ENCODE peak calls at places on chromosomes 3 and 15, in four cellular contexts. C is GM23248, P is HCT116, G is heart right ventricle. W is an unnamed sample.

GRCh38 chr3:76864375-76864774 is 175.5 kb upstream of the ROBO2 start:
- DNase-seq in P (no peak), G (no peak), C (no peak), W (no peak)

GRCh38 chr3:56347219-56347871 is 120.9 kb downstream of the ERC2 start:
- DNase-seq in G (peak), C (peak), P (no peak), W (no peak)

GRCh38 chr3:77102916-77103769 is 63.2 kb downstream of the ROBO2 start:
- DNase-seq in P (no peak), G (no peak), C (peak), W (no peak)

GRCh38 chr15:99109555-99110021 is 4.7 kb downstream of the SYNM start:
- DNase-seq in C (no peak), G (no peak), P (no peak), W (no peak)

GRCh38 chr3:159432721-159433300 is 555.8 kb upstream of the IL12A start:
- DNase-seq in C (peak), G (no peak), P (no peak), W (no peak)

GRCh38 chr15:25339431-25339830 is 99.4 kb downstream of the UBE3A start:
- DNase-seq in P (no peak), C (no peak), G (no peak), W (no peak)

GRCh38 chr3:52405066-52405465 is 39.8 kb downstream of the SEMA3G start:
- DNase-seq in C (no peak), G (no peak), P (no peak), W (no peak)

GRCh38 chr15:88022711-88023110 is 233.8 kb downstream of the NTRK3 start:
- DNase-seq in G (no peak), C (no peak), P (no peak), W (no peak)

GRCh38 chr3:182325213-182325941 is 467.9 kb upstream of the ATP11B start:
- DNase-seq in P (no peak), G (no peak), C (no peak), W (no peak)

GRCh38 chr3:48594431-48595049 is 589 bp downstream of the COL7A1 start:
- DNase-seq in C (peak), P (no peak), G (no peak), W (no peak)

GRCh38 chr15:55289011-55289572 is 521 bp downstream of the RAB27A start:
- DNase-seq in G (no peak), C (peak), P (no peak), W (peak)

GRCh38 chr15:70670680-70671079 is 92.7 kb downstream of the UACA start:
- DNase-seq in C (peak), G (no peak), P (no peak), W (no peak)

GRCh38 chr15:91861223-91861622 is 7.7 kb downstream of the SLCO3A1 start:
- DNase-seq in G (no peak), P (no peak), C (no peak), W (no peak)

GRCh38 chr3:183195266-183195665 is 32.7 kb upstream of the LAMP3 start:
- DNase-seq in P (no peak), C (no peak), G (no peak), W (no peak)

GRCh38 chr15:97566957-97567356 is 393.5 kb upstream of the ARRDC4 start:
- DNase-seq in P (no peak), G (peak), C (no peak), W (no peak)

GRCh38 chr3:54240-54639 is 142.3 kb upstream of the CHL1 start:
- DNase-seq in C (no peak), P (no peak), G (no peak), W (no peak)

GRCh38 chr3:9452417-9452816 is 55.0 kb downstream of the SETD5 start:
- DNase-seq in G (no peak), P (no peak), C (peak), W (no peak)

GRCh38 chr15:67327312-67327711 is 72.7 kb downstream of the IQCH start:
- DNase-seq in P (no peak), G (no peak), C (no peak), W (no peak)

GRCh38 chr3:44120721-44121582 is 120.7 kb upstream of the TOPAZ1 start:
- DNase-seq in P (no peak), G (peak), C (no peak), W (no peak)

GRCh38 chr15:23422946-23423708 is 23.9 kb downstream of the GOLGA6L2 start:
- DNase-seq in C (peak), G (no peak), P (no peak), W (no peak)

GRCh38 chr3:118799303-118799702 is 235.3 kb downstream of the IGSF11 start:
- DNase-seq in P (no peak), G (no peak), C (no peak), W (no peak)

GRCh38 chr3:119944091-119944490 is 150.2 kb downstream of the GSK3B start:
- DNase-seq in P (no peak), G (no peak), C (no peak), W (no peak)

GRCh38 chr3:73723596-73723995 is 98.9 kb upstream of the PDZRN3 start:
- DNase-seq in C (no peak), P (no peak), G (no peak), W (no peak)

GRCh38 chr15:50854594-50855490 is 53.6 kb upstream of the AP4E1 start:
- DNase-seq in P (no peak), G (no peak), C (peak), W (no peak)

GRCh38 chr15:88704791-88705768 is 66.3 kb downstream of the ISG20 start:
- DNase-seq in P (no peak), C (peak), G (peak), W (peak)

GRCh38 chr3:123099331-123100191 is 32.7 kb downstream of the PDIA5 start:
- DNase-seq in P (no peak), C (no peak), G (no peak), W (no peak)

GRCh38 chr3:12187448-12188327 is 29.0 kb upstream of the TIMP4 start:
- DNase-seq in P (no peak), C (peak), G (no peak), W (peak)

GRCh38 chr3:13012228-13012691 is 61.0 kb downstream of the IQSEC1 start:
- DNase-seq in G (peak), C (peak), P (no peak), W (peak)

GRCh38 chr15:22891426-22892210 is 53.2 kb downstream of the NIPA2 start:
- DNase-seq in G (no peak), C (no peak), P (no peak), W (no peak)

GRCh38 chr3:152786977-152787681 is 47.8 kb upstream of the P2RY1 start:
- DNase-seq in C (no peak), G (no peak), P (no peak), W (no peak)

GRCh38 chr3:72368331-72368975 is 479.8 kb downstream of the SHQ1 start:
- DNase-seq in P (no peak), C (peak), G (no peak), W (no peak)

GRCh38 chr3:90035643-90036042 is 928.2 kb downstream of the EPHA3 start:
- DNase-seq in P (no peak), G (no peak), C (no peak), W (no peak)

GRCh38 chr3:72151465-72152238 is 366.7 kb upstream of the PROK2 start:
- DNase-seq in C (no peak), P (no peak), G (no peak), W (no peak)

GRCh38 chr3:9912294-9912935 is 4.5 kb upstream of the IL17RC start:
- DNase-seq in G (no peak), C (peak), P (no peak), W (no peak)

GRCh38 chr3:65873028-65873427 is 165.7 kb downstream of the MAGI1 start:
- DNase-seq in G (peak), P (no peak), C (no peak), W (no peak)

GRCh38 chr3:81554348-81554747 is 207.1 kb downstream of the GBE1 start:
- DNase-seq in C (peak), P (no peak), G (no peak), W (no peak)

GRCh38 chr15:75455424-75455981 is 4.0 kb upstream of the SIN3A start:
- DNase-seq in G (peak), P (peak), C (peak), W (peak)

GRCh38 chr3:16151109-16151508 is 23.4 kb upstream of the GALNT15 start:
- DNase-seq in C (peak), G (peak), P (no peak), W (peak)

GRCh38 chr15:66670198-66670597 is 31.8 kb upstream of the SMAD6 start:
- DNase-seq in G (no peak), P (no peak), C (no peak), W (no peak)

GRCh38 chr3:99875573-99875924 is 57.9 kb downstream of the CMSS1 start:
- DNase-seq in G (no peak), P (no peak), C (peak), W (no peak)

GRCh38 chr15:52162876-52163275 is 28.3 kb downstream of the GNB5 start:
- DNase-seq in G (no peak), P (no peak), C (no peak), W (no peak)
- H3K27ac ChIP-seq in G (no peak), P (no peak), C (no peak), W (no peak)

DNA sequence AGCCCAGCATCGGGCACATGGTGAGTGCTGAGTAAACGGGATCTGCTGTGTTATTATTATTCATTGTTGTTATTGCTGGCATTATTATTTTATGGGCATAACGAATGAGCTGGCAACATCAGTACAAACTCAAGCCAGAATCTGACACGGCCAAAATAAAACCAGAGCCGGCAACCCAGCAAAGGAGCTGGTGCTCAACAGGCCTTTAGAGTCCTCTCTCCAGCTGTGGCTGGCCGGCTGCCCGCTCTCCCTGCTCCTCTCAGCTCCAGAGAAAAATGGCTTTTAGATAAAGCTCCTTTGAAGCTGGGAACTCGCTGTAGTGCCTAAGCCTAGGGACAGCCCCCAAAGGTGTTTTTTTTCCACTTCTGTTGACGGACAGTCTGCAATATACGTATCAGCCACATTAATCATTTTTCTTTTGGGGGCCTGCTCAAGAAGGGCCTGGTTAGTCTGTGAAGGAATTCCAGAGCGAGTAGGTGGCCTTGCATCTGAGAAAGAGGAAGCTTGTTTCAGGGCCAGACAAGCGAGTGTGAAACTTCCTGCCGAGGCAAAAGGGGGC is 193.9 kb upstream of the UBE2E1 start:
- DNase-seq in P (no peak), G (peak), C (peak), W (peak)
- H3K27ac ChIP-seq in P (no peak), G (peak), C (no peak), W (peak)

GRCh38 chr3:87307805-87308204 is 31.4 kb upstream of the POU1F1 start:
- DNase-seq in P (no peak), G (no peak), C (peak), W (no peak)
- H3K27ac ChIP-seq in P (no peak), G (no peak), C (no peak), W (no peak)

GRCh38 chr3:115785782-115786181 is 162.5 kb downstream of the GAP43 start:
- DNase-seq in P (no peak), G (no peak), C (peak), W (no peak)
- H3K27ac ChIP-seq in P (no peak), G (peak), C (peak), W (no peak)

GRCh38 chr15:72153269-72153668 is 35.1 kb downstream of the SENP8 start:
- DNase-seq in G (no peak), P (no peak), C (no peak), W (no peak)
- H3K27ac ChIP-seq in G (no peak), P (no peak), C (no peak), W (no peak)

GRCh38 chr3:126991366-126992200 is 8.7 kb downstream of the PLXNA1 start:
- DNase-seq in C (no peak), P (no peak), G (no peak), W (no peak)
- H3K27ac ChIP-seq in C (no peak), P (no peak), G (peak), W (peak)

GRCh38 chr15:58698887-58699641 is 50.4 kb downstream of the ADAM10 start:
- DNase-seq in P (no peak), G (no peak), C (no peak), W (no peak)
- H3K27ac ChIP-seq in P (no peak), G (no peak), C (no peak), W (no peak)

W was measured in tibial artery.